ENCODE peak calls at places on chromosomes 6 and 20, in four cellular contexts. S, U, V and F are unnamed samples.

GRCh38 chr20:19981091-19981490 is 36.1 kb upstream of the NAA20 start:
- DNase-seq in S (peak; percentile 29), U (no peak), V (peak; percentile 59), F (no peak)

GRCh38 chr6:125812394-125813231 is 21.9 kb downstream of the NCOA7 start:
- DNase-seq in S (peak; percentile 56), U (no peak), V (peak; percentile 98), F (no peak)

GRCh38 chr6:16003197-16003491 is 125.7 kb upstream of the MYLIP start:
- DNase-seq in S (no peak), U (no peak), V (no peak), F (no peak)

GRCh38 chr6:83893024-83893423 is 33.5 kb downstream of the CYB5R4 start:
- DNase-seq in S (no peak), U (no peak), V (no peak), F (no peak)

GRCh38 chr6:151111670-151112069 is 128.1 kb upstream of the AKAP12 start:
- DNase-seq in S (no peak), U (no peak), V (no peak), F (no peak)

GRCh38 chr6:10146723-10147451 is 268.0 kb downstream of the TFAP2A start:
- DNase-seq in S (peak; percentile 20), U (no peak), V (peak; percentile 8), F (no peak)

GRCh38 chr6:131949615-131949908 is 1.6 kb downstream of the CCN2 start:
- DNase-seq in S (no peak), U (no peak), V (peak; percentile 91), F (no peak)

GRCh38 chr6:72619883-72620696 is 1.8 kb upstream of the KCNQ5 start:
- DNase-seq in S (no peak), U (no peak), V (peak; percentile 45), F (peak; percentile 30)

GRCh38 chr6:12973302-12973865 is 256.8 kb downstream of the PHACTR1 start:
- DNase-seq in S (no peak), U (no peak), V (no peak), F (no peak)

GRCh38 chr6:7267521-7268091 is 45.4 kb downstream of the SSR1 start:
- DNase-seq in S (peak; percentile 61), U (peak; percentile 83), V (peak; percentile 94), F (peak; percentile 88)

GRCh38 chr20:9160760-9161159 is 91.9 kb downstream of the PLCB4 start:
- DNase-seq in S (no peak), U (no peak), V (no peak), F (no peak)

GRCh38 chr6:129575378-129576118 is 134.4 kb downstream of the ARHGAP18 start:
- DNase-seq in S (peak; percentile 43), U (no peak), V (peak; percentile 72), F (no peak)

GRCh38 chr20:59040682-59041081 is 1.9 kb downstream of the PRELID3B start:
- DNase-seq in S (no peak), U (no peak), V (no peak), F (no peak)

GRCh38 chr20:10323729-10324128 is 105.1 kb downstream of the SNAP25 start:
- DNase-seq in S (no peak), U (no peak), V (no peak), F (no peak)

GRCh38 chr6:100311707-100312266 is 152.9 kb downstream of the SIM1 start:
- DNase-seq in S (no peak), U (no peak), V (peak; percentile 42), F (no peak)

GRCh38 chr20:41149679-41150131 is 12.4 kb downstream of the PLCG1 start:
- DNase-seq in S (peak; percentile 32), U (no peak), V (peak; percentile 71), F (no peak)

GRCh38 chr6:111583221-111583620 is 22.5 kb downstream of the TRAF3IP2 start:
- DNase-seq in S (no peak), U (no peak), V (no peak), F (no peak)

DNA sequence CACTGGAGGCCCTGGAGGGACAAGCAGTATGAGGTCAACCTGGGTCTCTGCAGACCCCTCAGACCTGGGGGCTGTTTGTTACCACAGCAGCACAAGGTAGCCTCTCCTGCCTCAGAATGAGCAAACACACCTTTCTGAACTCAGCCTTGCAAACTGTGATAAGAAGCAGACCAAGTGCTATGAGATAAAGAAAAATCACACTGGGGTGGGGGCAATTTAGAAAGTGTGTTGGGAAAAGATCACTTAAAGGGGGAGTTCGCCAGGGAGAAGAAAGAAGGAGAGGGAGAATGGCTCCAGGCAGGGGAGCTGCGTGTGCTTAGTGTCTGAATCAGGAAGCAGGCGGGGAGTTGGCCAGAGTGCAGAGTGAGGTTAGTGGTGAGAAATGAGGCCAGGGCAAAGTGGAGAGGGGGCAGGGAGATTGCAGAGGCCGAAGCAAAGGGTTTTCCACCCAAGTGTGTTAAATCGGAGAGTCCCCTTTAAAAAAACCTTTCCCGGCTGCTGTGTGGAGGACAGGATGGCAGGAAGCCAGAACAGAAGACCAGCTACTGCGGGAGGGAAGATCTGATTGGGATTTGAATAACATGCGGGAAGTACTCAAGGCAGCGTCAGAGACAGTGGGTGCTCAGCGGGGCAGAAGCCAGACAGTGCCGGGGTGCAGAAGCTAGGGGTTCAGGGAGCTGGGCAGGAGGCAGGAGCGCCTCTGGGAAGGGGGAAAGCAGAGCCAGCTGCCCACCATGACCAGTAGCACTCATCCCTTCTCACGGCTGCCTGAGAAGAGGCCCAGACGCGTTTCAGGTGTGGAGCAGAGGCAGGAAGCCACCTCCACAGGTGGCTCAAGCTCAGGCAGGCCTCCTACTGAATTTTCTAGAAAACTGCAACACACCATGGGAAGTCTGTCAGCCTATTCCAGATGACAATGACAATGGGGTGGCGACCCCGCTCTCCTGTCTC is 9.0 kb downstream of the ADA start:
- DNase-seq in S (peak; percentile 85), U (no peak), V (peak; percentile 82), F (peak; percentile 74)
- TF ChIP-seq POLR2A in S (no peak), U (no peak), V (no peak), F (no peak)

DNA sequence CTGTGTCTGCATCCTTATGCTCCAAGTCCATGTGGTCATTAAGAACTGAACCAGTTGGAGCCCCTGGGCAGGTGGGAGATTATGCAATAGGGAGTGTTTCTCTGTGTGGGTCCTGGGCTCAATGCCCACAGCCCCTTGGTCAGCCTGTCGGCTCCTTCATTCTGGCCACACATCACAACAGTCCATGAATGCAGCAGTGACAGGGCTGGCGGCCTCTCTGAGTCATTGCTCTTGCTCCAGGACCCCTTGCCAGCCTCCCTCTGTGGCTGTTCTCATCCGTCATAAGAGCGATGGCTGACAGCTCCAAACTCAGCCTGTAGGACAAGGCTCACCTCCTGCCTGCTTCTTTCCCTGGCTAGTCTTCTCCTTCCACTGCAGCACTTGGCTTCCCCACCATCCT is 609.5 kb upstream of the CDH4 start:
- DNase-seq in S (no peak), U (no peak), V (no peak), F (no peak)
- H3K9me3 ChIP-seq in S (peaks cover 3% of the 10 kb centered on the region), U (no peaks in the 10 kb centered on the region), V (peaks cover 29% of the 10 kb centered on the region), F (peaks cover 10% of the 10 kb centered on the region)

GRCh38 chr6:3137057-3137777 is 18.7 kb downstream of the BPHL start:
- DNase-seq in S (no peak), U (no peak), V (peak; percentile 56), F (no peak)
- H3K27ac ChIP-seq in S (no peak overlapping the region), U (no peak overlapping the region), V (no peak overlapping the region), F (no peak overlapping the region)

GRCh38 chr6:2133718-2134310 is 111.6 kb downstream of the GMDS start:
- DNase-seq in S (no peak), U (no peak), V (no peak), F (no peak)
- TF ChIP-seq POLR2A in S (no peak), U (no peak), V (no peak), F (no peak)

DNA sequence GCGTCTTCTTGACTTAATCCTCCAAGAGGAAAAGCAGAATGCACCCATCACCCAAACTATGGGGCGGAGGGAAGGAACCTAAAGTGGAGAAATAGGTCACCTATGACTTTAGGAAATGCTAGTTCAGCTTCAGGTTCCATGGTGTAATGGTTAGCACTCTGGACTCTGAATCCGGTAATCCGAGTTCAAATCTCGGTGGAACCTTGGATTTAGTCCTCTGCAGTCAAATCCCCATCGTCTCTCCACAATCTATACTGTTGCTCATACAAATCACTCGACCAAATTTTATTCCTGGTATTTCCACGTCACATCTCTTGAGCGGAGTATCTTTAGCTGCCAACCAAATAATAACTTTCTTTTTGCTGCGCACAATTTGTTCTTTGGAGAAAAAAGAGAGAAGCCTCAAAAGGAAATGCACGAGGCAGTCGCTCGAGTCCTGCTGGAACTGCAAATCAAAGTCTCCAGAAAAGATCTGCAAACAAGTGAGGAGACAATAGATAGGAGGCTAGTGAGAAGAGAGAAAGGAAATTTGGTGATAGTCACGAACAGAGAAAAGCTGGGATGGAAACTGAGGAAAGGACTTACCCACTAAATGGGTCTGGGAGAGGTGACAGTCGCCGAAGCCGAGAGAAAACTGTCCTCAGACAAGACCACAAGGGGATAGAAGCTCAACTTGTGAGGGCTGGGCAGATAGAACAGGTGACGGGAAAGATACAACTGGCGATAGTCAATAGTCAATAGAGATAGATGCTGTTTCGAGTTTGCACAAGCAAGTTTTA is 16.6 kb downstream of the POM121L2 start:
- DNase-seq in S (peak; percentile 88), U (no peak), V (peak; percentile 85), F (no peak)
- H3K9me3 ChIP-seq in S (no peaks in the 10 kb centered on the region), U (no peaks in the 10 kb centered on the region), V (no peaks in the 10 kb centered on the region), F (peaks cover 54% of the 10 kb centered on the region)

DNA sequence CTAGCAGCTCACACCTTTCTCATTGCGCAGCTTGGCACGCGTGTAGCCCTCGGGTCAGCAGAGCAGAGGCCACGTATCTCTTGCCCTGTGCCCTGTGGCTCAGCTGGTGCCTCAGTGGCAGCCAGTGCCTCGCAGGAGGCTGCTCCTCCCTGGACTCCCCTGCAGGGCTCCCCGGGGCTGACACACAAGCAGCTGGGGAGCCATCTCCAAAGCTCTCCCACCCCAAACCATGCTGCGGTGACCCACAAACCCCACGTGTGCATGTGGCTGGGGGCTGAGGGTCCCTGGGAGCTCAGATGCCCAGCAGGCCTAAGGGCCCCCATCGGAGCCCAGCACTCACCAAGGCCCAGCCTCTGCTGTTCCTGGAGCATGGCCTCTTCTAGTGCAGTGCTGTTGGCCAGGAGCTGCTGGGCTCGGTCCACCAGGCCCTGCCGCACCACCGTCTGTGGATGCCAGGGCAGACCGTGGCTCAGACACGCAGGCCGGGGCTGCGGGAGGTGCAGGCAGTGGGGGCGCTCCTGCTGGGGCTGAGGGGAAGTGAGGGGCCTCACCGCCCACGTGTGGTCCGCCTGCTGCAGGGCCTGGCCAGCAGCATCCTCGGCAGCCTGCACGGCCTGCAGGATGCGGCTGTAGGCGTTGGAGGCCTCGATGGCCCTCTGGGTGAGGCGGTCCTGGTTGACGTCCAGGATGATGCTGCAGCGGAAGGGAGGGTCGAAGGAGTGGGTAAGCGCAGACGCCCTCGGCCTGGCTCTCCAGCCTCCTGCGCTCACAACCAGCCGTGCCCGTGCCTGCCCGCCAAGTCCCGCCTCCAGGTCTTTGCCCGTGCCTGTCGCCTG is 13.8 kb downstream of the ADRM1 start:
- DNase-seq in S (no peak), U (no peak), V (no peak), F (no peak)
- H3K27ac ChIP-seq in S (peak overlapping the region; percentile 70), U (no peak overlapping the region), V (no peak overlapping the region), F (no peak overlapping the region)

GRCh38 chr20:31722388-31723281 is at the start of gene BCL2L1:
- DNase-seq in S (peak; percentile 88), U (peak; percentile 93), V (peak; percentile 82), F (peak; percentile 91)
- TF ChIP-seq POLR2A in S (peak; percentile 45), U (peak; percentile 67), V (peak; percentile 66), F (no peak)

GRCh38 chr20:31322504-31322903 is 14.1 kb upstream of the DEFB116 start:
- DNase-seq in S (no peak), U (no peak), V (no peak), F (no peak)
- H3K9me3 ChIP-seq in S (no peaks in the 10 kb centered on the region), U (peaks cover 10% of the 10 kb centered on the region), V (peaks cover 4% of the 10 kb centered on the region), F (peaks cover 43% of the 10 kb centered on the region)